ENCODE peak calls at places on chromosome 18, in seven cellular contexts. H, P, X, A, N, L and U are unnamed samples.

GRCh38 chr18:30271716-30272115 is 770.8 kb downstream of the DSC3 start:
- DNase-seq in H (no peak), P (no peak), X (no peak), A (no peak), N (no peak), L (no peak), U (no peak)

GRCh38 chr18:2096581-2096980 is 474.7 kb downstream of the METTL4 start:
- DNase-seq in H (no peak), P (no peak), X (no peak), A (no peak), N (no peak), L (no peak), U (no peak)

GRCh38 chr18:22324191-22325131 is 93.3 kb downstream of the CTAGE1 start:
- DNase-seq in H (no peak), P (no peak), X (peak; percentile 84), A (peak; percentile 44), N (peak; percentile 53), L (peak; percentile 34), U (no peak)

GRCh38 chr18:22674300-22674699 is 256.6 kb upstream of the CTAGE1 start:
- DNase-seq in H (no peak), P (no peak), X (no peak), A (peak; percentile 96), N (no peak), L (peak; percentile 88), U (no peak)

GRCh38 chr18:26794210-26795101 is 71.1 kb downstream of the AQP4 start:
- DNase-seq in H (no peak), P (no peak), X (no peak), A (no peak), N (no peak), L (no peak), U (no peak)

GRCh38 chr18:23356915-23357421 is 96.1 kb upstream of the RIOK3 start:
- DNase-seq in H (no peak), P (no peak), X (no peak), A (peak; percentile 79), N (no peak), L (peak; percentile 50), U (no peak)

GRCh38 chr18:37403788-37404187 is 161.8 kb downstream of the CELF4 start:
- DNase-seq in H (no peak), P (no peak), X (no peak), A (no peak), N (no peak), L (no peak), U (no peak)

GRCh38 chr18:7202119-7202680 is 28.7 kb upstream of the LRRC30 start:
- DNase-seq in H (no peak), P (no peak), X (no peak), A (no peak), N (no peak), L (no peak), U (no peak)

GRCh38 chr18:7681261-7681660 is 114.1 kb downstream of the PTPRM start:
- DNase-seq in H (no peak), P (no peak), X (no peak), A (no peak), N (no peak), L (no peak), U (no peak)

GRCh38 chr18:78221496-78221895 is 758.1 kb upstream of the SALL3 start:
- DNase-seq in H (no peak), P (no peak), X (no peak), A (no peak), N (no peak), L (no peak), U (no peak)

GRCh38 chr18:45335644-45336043 is 279.6 kb upstream of the SLC14A2 start:
- DNase-seq in H (no peak), P (no peak), X (no peak), A (peak; percentile 50), N (no peak), L (no peak), U (no peak)

GRCh38 chr18:42108071-42108470 is 153.0 kb downstream of the PIK3C3 start:
- DNase-seq in H (no peak), P (no peak), X (no peak), A (no peak), N (no peak), L (no peak), U (no peak)

GRCh38 chr18:22570492-22570891 is 152.8 kb upstream of the CTAGE1 start:
- DNase-seq in H (no peak), P (no peak), X (no peak), A (no peak), N (no peak), L (no peak), U (no peak)

GRCh38 chr18:48918156-48918555 is 32.6 kb downstream of the SMAD7 start:
- DNase-seq in H (no peak), P (no peak), X (peak; percentile 57), A (no peak), N (no peak), L (no peak), U (no peak)

GRCh38 chr18:70420151-70420898 is 131.5 kb downstream of the SOCS6 start:
- DNase-seq in H (no peak), P (no peak), X (no peak), A (peak; percentile 59), N (peak; percentile 23), L (peak; percentile 93), U (no peak)

GRCh38 chr18:61398961-61399632 is 65.9 kb downstream of the CDH20 start:
- DNase-seq in H (no peak), P (no peak), X (no peak), A (peak; percentile 78), N (no peak), L (peak; percentile 79), U (no peak)

GRCh38 chr18:56515522-56515921 is 122.9 kb downstream of the TXNL1 start:
- DNase-seq in H (no peak), P (no peak), X (no peak), A (no peak), N (no peak), L (peak; percentile 6), U (no peak)

GRCh38 chr18:46338213-46338612 is 234.0 kb downstream of the HAUS1 start:
- DNase-seq in H (no peak), P (no peak), X (no peak), A (no peak), N (no peak), L (no peak), U (no peak)

GRCh38 chr18:37272841-37273240 is 292.8 kb downstream of the CELF4 start:
- DNase-seq in H (no peak), P (no peak), X (no peak), A (no peak), N (no peak), L (no peak), U (no peak)

GRCh38 chr18:25614168-25614567 is 262.2 kb upstream of the ZNF521 start:
- DNase-seq in H (no peak), P (no peak), X (no peak), A (no peak), N (no peak), L (no peak), U (no peak)
- TF ChIP-seq CTCF in H (no peak), P (no peak), X (no peak), A (no peak), N (no peak), L (no peak), U (no peak)

GRCh38 chr18:12394428-12394827 is 13.3 kb upstream of the PRELID3A start:
- DNase-seq in H (no peak), P (no peak), X (no peak), A (no peak), N (no peak), L (no peak), U (no peak)
- TF ChIP-seq CTCF in H (peak; percentile 29), P (no peak), X (no peak), A (peak; percentile 46), N (no peak), L (peak; percentile 42), U (no peak)

GRCh38 chr18:657311-657997 is at the start of gene TYMS:
- DNase-seq in H (peak; percentile 74), P (no peak), X (no peak), A (peak; percentile 48), N (no peak), L (peak; percentile 44), U (peak; percentile 32)
- TF ChIP-seq CTCF in H (no peak), P (no peak), X (no peak), A (peak; percentile 11), N (no peak), L (peak; percentile 2), U (no peak)

DNA sequence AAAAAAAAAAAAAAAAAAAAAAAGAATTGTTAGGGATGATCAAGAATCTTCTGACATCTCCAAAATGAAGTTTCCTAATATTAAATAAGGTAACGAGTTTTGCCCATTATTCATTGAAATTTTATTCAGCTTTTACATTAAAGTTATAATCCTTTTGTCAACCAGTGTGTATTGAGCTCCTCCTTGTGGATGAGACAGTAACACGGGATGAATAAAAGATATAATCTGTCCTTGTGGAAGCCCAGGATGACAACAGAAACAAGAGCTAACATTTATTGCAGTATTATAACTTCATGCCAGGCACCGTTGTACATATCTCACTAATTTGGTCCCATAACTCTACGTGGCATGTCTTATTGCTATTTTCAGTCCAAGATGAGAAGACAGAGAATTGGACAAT is 33.4 kb upstream of the SERPINB7 start:
- DNase-seq in H (no peak), P (no peak), X (no peak), A (peak; percentile 33), N (no peak), L (peak; percentile 30), U (no peak)
- TF ChIP-seq CTCF in H (no peak), P (no peak), X (no peak), A (peak; percentile 58), N (no peak), L (peak; percentile 33), U (no peak)

DNA sequence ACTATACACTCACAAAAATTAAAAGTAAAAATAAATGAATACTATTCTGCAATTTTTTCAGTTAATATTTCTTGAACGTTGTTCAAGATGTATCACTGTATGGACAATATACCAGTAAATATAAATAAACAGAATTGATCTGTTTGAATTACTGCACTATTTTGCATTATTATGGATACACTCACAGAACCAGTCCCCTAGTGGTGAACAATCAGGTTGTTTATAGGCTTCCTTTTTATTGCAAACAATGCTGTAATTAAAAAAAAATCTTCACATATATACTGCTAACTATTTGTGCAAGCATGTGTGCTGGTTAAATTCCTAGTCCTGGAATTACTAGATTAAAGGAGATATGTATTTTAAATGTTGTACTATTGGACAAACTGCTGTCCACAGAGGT is 306.0 kb downstream of the FBXO15 start:
- DNase-seq in H (no peak), P (no peak), X (no peak), A (no peak), N (no peak), L (no peak), U (no peak)
- TF ChIP-seq CTCF in H (no peak), P (no peak), X (no peak), A (peak; percentile 36), N (no peak), L (peak; percentile 31), U (no peak)

GRCh38 chr18:62399781-62400308 is 74.7 kb downstream of the TNFRSF11A start:
- DNase-seq in H (no peak), P (no peak), X (no peak), A (no peak), N (no peak), L (no peak), U (no peak)
- TF ChIP-seq CTCF in H (peak; percentile 2), P (no peak), X (no peak), A (peak; percentile 28), N (no peak), L (peak; percentile 12), U (no peak)

DNA sequence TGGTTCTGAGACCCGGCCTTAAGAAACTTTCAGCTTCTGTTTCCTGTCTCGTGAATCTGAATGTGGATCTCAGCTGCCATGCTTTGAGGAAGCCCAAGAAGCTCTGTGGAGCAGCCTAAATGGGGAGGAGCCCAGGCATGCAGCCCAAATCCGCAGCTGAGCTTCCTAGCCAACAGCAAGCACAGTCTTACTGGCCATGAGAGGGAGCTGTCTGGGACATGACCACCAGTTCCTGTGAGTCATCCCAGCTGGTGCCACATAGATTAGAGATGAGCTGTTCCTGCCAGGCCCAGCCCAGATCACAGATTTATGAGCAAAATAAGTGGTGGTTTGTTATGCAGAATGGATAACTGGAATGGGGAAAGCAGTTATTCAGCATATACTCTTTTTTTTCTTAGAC is 224.4 kb upstream of the APCDD1 start:
- DNase-seq in H (no peak), P (no peak), X (no peak), A (peak; percentile 78), N (no peak), L (peak; percentile 88), U (no peak)
- TF ChIP-seq CTCF in H (no peak), P (no peak), X (no peak), A (peak; percentile 12), N (no peak), L (peak; percentile 20), U (no peak)